ENCODE peak calls at places on chromosomes 1 and 21, in four cellular contexts. One of them, this sample, is unnamed.

GRCh38 chr1:68168545-68169065 is 63.7 kb downstream of the WLS start:
- DNase-seq in neural progenitor cell: no peak
- DNase-seq in SK-N-SH: no peak
- DNase-seq in GM23248: no peak
- DNase-seq in this sample: no peak

GRCh38 chr1:78840447-78841251 is 165.9 kb downstream of the ADGRL4 start:
- DNase-seq in neural progenitor cell: peak
- DNase-seq in SK-N-SH: no peak
- DNase-seq in GM23248: peak
- DNase-seq in this sample: no peak

GRCh38 chr21:17783816-17784598 is 35.1 kb downstream of the C21orf91 start:
- DNase-seq in neural progenitor cell: no peak
- DNase-seq in SK-N-SH: no peak
- DNase-seq in GM23248: no peak
- DNase-seq in this sample: peak

GRCh38 chr1:83682132-83682531 is 316.8 kb downstream of the TTLL7 start:
- DNase-seq in neural progenitor cell: no peak
- DNase-seq in SK-N-SH: no peak
- DNase-seq in GM23248: no peak
- DNase-seq in this sample: no peak

GRCh38 chr1:211259596-211260126 is 495 bp downstream of the RCOR3 start:
- DNase-seq in neural progenitor cell: no peak
- DNase-seq in SK-N-SH: peak
- DNase-seq in GM23248: peak
- DNase-seq in this sample: peak

GRCh38 chr1:88877382-88877825 is 14.0 kb downstream of the GTF2B start:
- DNase-seq in neural progenitor cell: peak
- DNase-seq in SK-N-SH: peak
- DNase-seq in GM23248: peak
- DNase-seq in this sample: peak

GRCh38 chr1:201123866-201124265 is 3.1 kb downstream of the ASCL5 start:
- DNase-seq in neural progenitor cell: no peak
- DNase-seq in SK-N-SH: no peak
- DNase-seq in GM23248: no peak
- DNase-seq in this sample: no peak

GRCh38 chr1:169149555-169150286 is 43.2 kb downstream of the ATP1B1 start:
- DNase-seq in neural progenitor cell: no peak
- DNase-seq in SK-N-SH: no peak
- DNase-seq in GM23248: no peak
- DNase-seq in this sample: no peak

GRCh38 chr1:242240061-242240460 is 241.2 kb upstream of the MAP1LC3C start:
- DNase-seq in neural progenitor cell: no peak
- DNase-seq in SK-N-SH: no peak
- DNase-seq in GM23248: no peak
- DNase-seq in this sample: no peak

GRCh38 chr1:184672013-184672726 is 82.5 kb downstream of the EDEM3 start:
- DNase-seq in neural progenitor cell: no peak
- DNase-seq in SK-N-SH: no peak
- DNase-seq in GM23248: peak
- DNase-seq in this sample: no peak

GRCh38 chr1:180540697-180541594 is 17.8 kb upstream of the OVAAL start:
- DNase-seq in neural progenitor cell: no peak
- DNase-seq in SK-N-SH: no peak
- DNase-seq in GM23248: peak
- DNase-seq in this sample: no peak

GRCh38 chr1:3393024-3393986 is 61.2 kb upstream of the ARHGEF16 start:
- DNase-seq in neural progenitor cell: peak
- DNase-seq in SK-N-SH: peak
- DNase-seq in GM23248: peak
- DNase-seq in this sample: no peak

GRCh38 chr1:47340227-47340626 is 6.6 kb downstream of the CMPK1 start:
- DNase-seq in neural progenitor cell: no peak
- DNase-seq in SK-N-SH: no peak
- DNase-seq in GM23248: peak
- DNase-seq in this sample: no peak

GRCh38 chr1:98327151-98327918 is 334.2 kb upstream of the SNX7 start:
- DNase-seq in neural progenitor cell: peak
- DNase-seq in SK-N-SH: no peak
- DNase-seq in GM23248: peak
- DNase-seq in this sample: no peak

GRCh38 chr1:76870037-76870436 is 2.8 kb downstream of the ST6GALNAC5 start:
- DNase-seq in neural progenitor cell: no peak
- DNase-seq in SK-N-SH: no peak
- DNase-seq in GM23248: no peak
- DNase-seq in this sample: no peak

GRCh38 chr21:39641827-39642450 is 29.2 kb downstream of the B3GALT5 start:
- DNase-seq in neural progenitor cell: no peak
- DNase-seq in SK-N-SH: no peak
- DNase-seq in GM23248: no peak
- DNase-seq in this sample: no peak

GRCh38 chr21:41932576-41933258 is 21.1 kb downstream of the C2CD2 start:
- DNase-seq in neural progenitor cell: no peak
- DNase-seq in SK-N-SH: peak
- DNase-seq in GM23248: peak
- DNase-seq in this sample: no peak

GRCh38 chr21:28375708-28376385 is 616.8 kb downstream of the LTN1 start:
- DNase-seq in neural progenitor cell: no peak
- DNase-seq in SK-N-SH: no peak
- DNase-seq in GM23248: peak
- DNase-seq in this sample: no peak

GRCh38 chr21:29196021-29196663 is 65.7 kb downstream of the MAP3K7CL start:
- DNase-seq in neural progenitor cell: no peak
- DNase-seq in SK-N-SH: peak
- DNase-seq in GM23248: peak
- DNase-seq in this sample: peak

GRCh38 chr1:53246261-53247134 is 8.2 kb upstream of the MAGOH start:
- DNase-seq in neural progenitor cell: no peak
- DNase-seq in SK-N-SH: no peak
- DNase-seq in GM23248: peak
- DNase-seq in this sample: no peak

GRCh38 chr1:36769886-36770830 is 264.2 kb downstream of the GRIK3 start:
- DNase-seq in neural progenitor cell: no peak
- DNase-seq in SK-N-SH: no peak
- DNase-seq in GM23248: no peak
- DNase-seq in this sample: no peak

GRCh38 chr21:14251336-14251735 is 35.4 kb downstream of the RBM11 start:
- DNase-seq in neural progenitor cell: no peak
- DNase-seq in SK-N-SH: no peak
- DNase-seq in GM23248: no peak
- DNase-seq in this sample: no peak

GRCh38 chr1:55320891-55321290 is 105.7 kb upstream of the USP24 start:
- DNase-seq in neural progenitor cell: no peak
- DNase-seq in SK-N-SH: no peak
- DNase-seq in GM23248: no peak
- DNase-seq in this sample: no peak

GRCh38 chr1:67572594-67573221 is 112.3 kb upstream of the GADD45A start:
- DNase-seq in neural progenitor cell: no peak
- DNase-seq in SK-N-SH: no peak
- DNase-seq in GM23248: peak
- DNase-seq in this sample: no peak

GRCh38 chr1:173479649-173480048 is 2.5 kb downstream of the PRDX6 start:
- DNase-seq in neural progenitor cell: no peak
- DNase-seq in SK-N-SH: no peak
- DNase-seq in GM23248: peak
- DNase-seq in this sample: no peak

GRCh38 chr1:56867491-56867890 is 12.9 kb downstream of the C8A start:
- DNase-seq in neural progenitor cell: no peak
- DNase-seq in SK-N-SH: no peak
- DNase-seq in GM23248: no peak
- DNase-seq in this sample: no peak

GRCh38 chr1:51293898-51294515 is 36.4 kb downstream of the TTC39A start:
- DNase-seq in neural progenitor cell: no peak
- DNase-seq in SK-N-SH: no peak
- DNase-seq in GM23248: no peak
- DNase-seq in this sample: no peak

GRCh38 chr1:110055493-110056283 is 14.8 kb downstream of the ALX3 start:
- DNase-seq in neural progenitor cell: no peak
- DNase-seq in SK-N-SH: no peak
- DNase-seq in GM23248: peak
- DNase-seq in this sample: no peak

GRCh38 chr1:15118579-15118978 is 35.0 kb upstream of the TMEM51 start:
- DNase-seq in neural progenitor cell: no peak
- DNase-seq in SK-N-SH: no peak
- DNase-seq in GM23248: no peak
- DNase-seq in this sample: no peak

GRCh38 chr1:71463144-71463543 is 382.3 kb upstream of the ZRANB2 start:
- DNase-seq in neural progenitor cell: no peak
- DNase-seq in SK-N-SH: no peak
- DNase-seq in GM23248: peak
- DNase-seq in this sample: no peak

GRCh38 chr1:64811131-64811530 is 66.3 kb downstream of the RAVER2 start:
- DNase-seq in neural progenitor cell: no peak
- DNase-seq in SK-N-SH: no peak
- DNase-seq in GM23248: no peak
- DNase-seq in this sample: no peak

DNA sequence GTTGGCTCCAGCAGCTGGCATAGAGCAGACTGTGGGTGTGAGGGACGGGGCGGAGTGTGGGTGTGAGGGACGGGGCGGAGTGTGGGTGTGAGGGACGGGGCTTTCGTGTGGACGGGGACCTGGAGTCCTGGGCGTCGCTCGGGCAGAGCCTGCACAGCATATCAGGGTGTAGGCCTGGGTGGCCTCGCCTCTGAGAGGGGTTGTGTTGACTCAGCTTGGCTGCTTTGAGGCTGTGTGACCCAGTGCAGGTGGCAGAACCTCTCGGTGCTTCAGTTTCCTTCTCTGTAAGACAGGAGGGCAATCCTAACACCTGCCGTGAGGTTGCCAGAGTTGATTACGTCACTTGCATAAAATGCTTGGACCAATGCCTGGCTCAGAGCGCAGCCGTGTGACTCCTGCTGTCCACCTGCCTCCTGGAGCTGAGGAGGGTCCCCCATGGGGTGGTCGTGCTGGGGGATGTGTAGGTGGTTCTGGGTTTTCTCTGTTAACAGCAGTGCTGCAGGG is 15.3 kb downstream of the PDXK start:
- DNase-seq in neural progenitor cell: no peak
- DNase-seq in SK-N-SH: no peak
- DNase-seq in GM23248: no peak
- DNase-seq in this sample: no peak
- TF ChIP-seq EZH2phosphoT487 in neural progenitor cell: no peak
- TF ChIP-seq EZH2phosphoT487 in SK-N-SH: no peak
- TF ChIP-seq EZH2phosphoT487 in GM23248: no peak
- TF ChIP-seq EZH2phosphoT487 in this sample: no peak

DNA sequence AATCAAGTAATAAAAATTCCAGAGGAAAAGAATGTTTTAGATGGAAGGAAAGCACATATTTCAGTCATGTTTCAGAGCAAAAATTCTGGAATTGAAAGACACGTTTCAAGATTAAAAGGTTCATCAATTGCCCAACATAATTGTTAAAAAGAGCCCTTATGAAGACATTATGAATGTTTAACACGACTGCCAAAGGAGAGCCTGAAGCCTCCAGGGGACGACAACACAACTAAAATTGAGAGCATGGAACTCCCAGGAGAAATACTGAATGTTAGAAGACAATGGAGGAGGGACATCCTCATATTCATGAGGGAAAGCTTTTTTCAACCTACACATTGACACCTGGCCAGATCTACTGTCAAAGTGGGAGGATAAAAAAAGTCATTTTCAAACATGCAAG is 16.0 kb downstream of the OR2T11 start:
- DNase-seq in neural progenitor cell: no peak
- DNase-seq in SK-N-SH: peak
- DNase-seq in GM23248: peak
- DNase-seq in this sample: peak
- TF ChIP-seq EZH2phosphoT487 in neural progenitor cell: no peak
- TF ChIP-seq EZH2phosphoT487 in SK-N-SH: no peak
- TF ChIP-seq EZH2phosphoT487 in GM23248: no peak
- TF ChIP-seq EZH2phosphoT487 in this sample: no peak

DNA sequence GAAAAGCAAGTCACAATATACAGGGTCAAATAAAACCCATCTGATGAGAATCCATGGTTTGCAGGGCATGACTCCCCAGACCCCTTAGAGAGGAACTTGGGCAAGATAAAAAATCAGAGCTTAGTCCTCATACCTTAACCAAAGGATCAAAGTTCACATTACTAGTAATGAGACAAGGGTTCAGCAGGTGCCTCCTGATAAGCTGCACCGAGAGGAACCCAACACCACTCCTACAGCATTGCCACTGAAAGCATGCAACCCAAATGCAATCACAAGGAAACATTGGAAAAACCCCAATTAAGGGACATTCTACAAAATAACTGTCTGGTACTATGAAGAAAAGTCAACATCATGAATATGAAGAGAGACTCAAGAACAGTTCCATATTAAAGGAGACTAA is 29.7 kb downstream of the CCDC185 start:
- DNase-seq in neural progenitor cell: no peak
- DNase-seq in SK-N-SH: no peak
- DNase-seq in GM23248: no peak
- DNase-seq in this sample: no peak
- TF ChIP-seq EZH2phosphoT487 in neural progenitor cell: no peak
- TF ChIP-seq EZH2phosphoT487 in SK-N-SH: no peak
- TF ChIP-seq EZH2phosphoT487 in GM23248: no peak
- TF ChIP-seq EZH2phosphoT487 in this sample: no peak

GRCh38 chr1:159778266-159778665 is 2.5 kb upstream of the DUSP23 start:
- DNase-seq in neural progenitor cell: no peak
- DNase-seq in SK-N-SH: no peak
- DNase-seq in GM23248: no peak
- DNase-seq in this sample: no peak
- TF ChIP-seq EZH2phosphoT487 in neural progenitor cell: no peak
- TF ChIP-seq EZH2phosphoT487 in SK-N-SH: no peak
- TF ChIP-seq EZH2phosphoT487 in GM23248: no peak
- TF ChIP-seq EZH2phosphoT487 in this sample: no peak

GRCh38 chr1:235100124-235100801 is 28.4 kb downstream of the TOMM20 start:
- DNase-seq in neural progenitor cell: peak
- DNase-seq in SK-N-SH: no peak
- DNase-seq in GM23248: no peak
- DNase-seq in this sample: no peak

GRCh38 chr1:235102259-235102582 is 26.4 kb downstream of the TOMM20 start:
- DNase-seq in neural progenitor cell: no peak
- DNase-seq in SK-N-SH: no peak
- DNase-seq in GM23248: no peak
- DNase-seq in this sample: no peak

GRCh38 chr1:235105051-235106043 is 23.3 kb downstream of the TOMM20 start:
- DNase-seq in neural progenitor cell: no peak
- DNase-seq in SK-N-SH: no peak
- DNase-seq in GM23248: peak
- DNase-seq in this sample: peak

GRCh38 chr1:235101558-235102258 is 26.9 kb downstream of the TOMM20 start:
- DNase-seq in neural progenitor cell: no peak
- DNase-seq in SK-N-SH: no peak
- DNase-seq in GM23248: peak
- DNase-seq in this sample: no peak

DNA sequence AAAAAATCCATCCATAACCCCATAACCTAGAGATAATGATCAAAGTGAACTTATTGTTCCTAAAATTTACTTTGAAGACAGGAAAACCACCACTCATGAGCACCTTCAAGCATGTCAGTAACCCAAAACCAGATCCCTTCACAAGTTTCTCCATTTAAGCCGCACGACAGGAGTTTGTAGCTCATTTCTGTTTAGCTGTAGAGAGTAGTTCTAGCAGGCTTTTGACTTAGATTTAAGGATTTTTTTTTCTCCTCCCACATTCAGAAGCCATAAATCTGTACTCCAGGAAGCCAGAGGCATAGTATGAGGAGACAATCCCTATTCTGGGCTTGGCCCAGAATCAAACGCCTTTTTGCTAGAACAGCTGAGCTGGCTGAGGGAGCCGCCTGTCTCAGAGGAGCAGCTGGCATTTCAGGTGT is 25.6 kb downstream of the TOMM20 start:
- DNase-seq in neural progenitor cell: no peak
- DNase-seq in SK-N-SH: no peak
- DNase-seq in GM23248: no peak
- DNase-seq in this sample: no peak
- TF ChIP-seq EZH2phosphoT487 in neural progenitor cell: no peak
- TF ChIP-seq EZH2phosphoT487 in SK-N-SH: no peak
- TF ChIP-seq EZH2phosphoT487 in GM23248: no peak
- TF ChIP-seq EZH2phosphoT487 in this sample: no peak

GRCh38 chr1:34844252-34844634 is 15.3 kb downstream of the SMIM12 start:
- DNase-seq in neural progenitor cell: peak
- DNase-seq in SK-N-SH: no peak
- DNase-seq in GM23248: no peak
- DNase-seq in this sample: no peak
- TF ChIP-seq EZH2phosphoT487 in neural progenitor cell: no peak
- TF ChIP-seq EZH2phosphoT487 in SK-N-SH: no peak
- TF ChIP-seq EZH2phosphoT487 in GM23248: no peak
- TF ChIP-seq EZH2phosphoT487 in this sample: no peak

This sample was measured in MM.1S.